ENCODE peak calls at places on chromosomes 7 and 10, in four cellular contexts. G is LoVo, A is activated T-cell treated with anti-CD3 and anti-CD28 coated beads for 48 hours, J is fibroblast of the aortic adventitia. O is an unnamed sample.

GRCh38 chr7:33393770-33394169 is 264.4 kb downstream of the BBS9 start:
- DNase-seq in J (no peak), A (no peak), G (no peak), O (no peak)

GRCh38 chr10:13195016-13195415 is 33.7 kb downstream of the MCM10 start:
- DNase-seq in A (no peak), J (no peak), G (no peak), O (no peak)

GRCh38 chr10:59896186-59896585 is 10.2 kb downstream of the CCDC6 start:
- DNase-seq in J (no peak), A (no peak), G (no peak), O (peak; percentile 17)

GRCh38 chr7:73865738-73866445 is 4.9 kb downstream of the TMEM270 start:
- DNase-seq in G (peak; percentile 33), A (no peak), J (peak; percentile 81), O (no peak)

GRCh38 chr7:50382455-50382854 is 67.7 kb downstream of the FIGNL1 start:
- DNase-seq in G (no peak), J (no peak), A (no peak), O (no peak)

GRCh38 chr7:30471205-30471604 is 7.4 kb downstream of the NOD1 start:
- DNase-seq in A (no peak), G (no peak), J (no peak), O (no peak)

GRCh38 chr7:17497136-17497535 is 198.7 kb downstream of the AHR start:
- DNase-seq in A (no peak), G (no peak), J (peak; percentile 41), O (no peak)

GRCh38 chr10:70331486-70332268 is 47.9 kb upstream of the NPFFR1 start:
- DNase-seq in J (peak; percentile 96), A (no peak), G (peak; percentile 88), O (peak; percentile 85)

GRCh38 chr7:151923097-151923876 is 33.0 kb upstream of the GALNTL5 start:
- DNase-seq in G (peak; percentile 21), A (no peak), J (peak; percentile 40), O (no peak)

GRCh38 chr10:48575901-48576300 is 29.0 kb downstream of the ARHGAP22 start:
- DNase-seq in J (no peak), G (no peak), A (no peak), O (no peak)

GRCh38 chr10:1563028-1563427 is 174.3 kb downstream of the ADARB2 start:
- DNase-seq in J (no peak), G (no peak), A (no peak), O (no peak)

GRCh38 chr10:50417906-50418697 is 166.8 kb upstream of the ASAH2 start:
- DNase-seq in J (peak; percentile 84), G (peak; percentile 91), A (peak; percentile 42), O (no peak)

GRCh38 chr10:120429395-120429794 is 27.6 kb upstream of the PLPP4 start:
- DNase-seq in J (peak; percentile 91), G (no peak), A (no peak), O (no peak)

GRCh38 chr7:45188736-45189135 is 31.1 kb downstream of the RAMP3 start:
- DNase-seq in A (no peak), G (no peak), J (no peak), O (no peak)

GRCh38 chr7:143399642-143400041 is 9.0 kb downstream of the EPHA1 start:
- DNase-seq in J (no peak), G (no peak), A (no peak), O (no peak)

GRCh38 chr10:90775351-90776028 is 82.3 kb downstream of the HTR7 start:
- DNase-seq in A (no peak), G (no peak), J (peak; percentile 80), O (no peak)